ENCODE peak calls at places on chromosomes 16 and 17, in four cellular contexts. One of them, this sample, is unnamed.

GRCh38 chr17:55177159-55177913 is 87.4 kb upstream of the HLF start:
- DNase-seq in GM23338: peak
- DNase-seq in HepG2: peak
- DNase-seq in K562: peak
- DNase-seq in this sample: no peak

GRCh38 chr17:11954961-11955360 is 42.3 kb downstream of the ZNF18 start:
- DNase-seq in GM23338: no peak
- DNase-seq in K562: no peak
- DNase-seq in HepG2: no peak
- DNase-seq in this sample: no peak

GRCh38 chr16:53370827-53371226 is 63.4 kb upstream of the RBL2 start:
- DNase-seq in HepG2: no peak
- DNase-seq in K562: no peak
- DNase-seq in GM23338: no peak
- DNase-seq in this sample: no peak

GRCh38 chr17:31509095-31509804 is 117.8 kb downstream of the RAB11FIP4 start:
- DNase-seq in K562: peak
- DNase-seq in HepG2: no peak
- DNase-seq in GM23338: no peak
- DNase-seq in this sample: no peak

GRCh38 chr17:71409712-71410111 is 711.1 kb upstream of the SOX9 start:
- DNase-seq in K562: no peak
- DNase-seq in HepG2: no peak
- DNase-seq in GM23338: no peak
- DNase-seq in this sample: no peak

GRCh38 chr17:59762022-59762825 is 54.8 kb downstream of the VMP1 start:
- DNase-seq in GM23338: no peak
- DNase-seq in HepG2: no peak
- DNase-seq in K562: no peak
- DNase-seq in this sample: no peak

GRCh38 chr17:4678448-4679026 is 25.4 kb downstream of the PELP1 start:
- DNase-seq in HepG2: peak
- DNase-seq in GM23338: no peak
- DNase-seq in K562: peak
- DNase-seq in this sample: no peak

GRCh38 chr16:1491327-1491726 is 1.8 kb upstream of the TELO2 start:
- DNase-seq in GM23338: peak
- DNase-seq in HepG2: peak
- DNase-seq in K562: no peak
- DNase-seq in this sample: no peak

GRCh38 chr17:2233441-2233947 is 70.1 kb downstream of the SMG6 start:
- DNase-seq in GM23338: no peak
- DNase-seq in K562: no peak
- DNase-seq in HepG2: no peak
- DNase-seq in this sample: no peak

GRCh38 chr16:81447383-81448101 is 2.9 kb downstream of the CMIP start:
- DNase-seq in K562: no peak
- DNase-seq in GM23338: peak
- DNase-seq in HepG2: peak
- DNase-seq in this sample: no peak

GRCh38 chr17:35597604-35598003 is 10.5 kb downstream of the AP2B1 start:
- DNase-seq in GM23338: no peak
- DNase-seq in HepG2: no peak
- DNase-seq in K562: no peak
- DNase-seq in this sample: no peak

GRCh38 chr17:55344514-55344997 is 77.1 kb downstream of the MMD start:
- DNase-seq in K562: peak
- DNase-seq in GM23338: no peak
- DNase-seq in HepG2: no peak
- DNase-seq in this sample: no peak

GRCh38 chr17:74431568-74432483 is at the start of gene GPRC5C:
- DNase-seq in GM23338: peak
- DNase-seq in HepG2: peak
- DNase-seq in K562: peak
- DNase-seq in this sample: no peak

GRCh38 chr17:21119247-21119944 is 7.4 kb upstream of the DHRS7B start:
- DNase-seq in HepG2: peak
- DNase-seq in GM23338: peak
- DNase-seq in K562: peak
- DNase-seq in this sample: no peak

DNA sequence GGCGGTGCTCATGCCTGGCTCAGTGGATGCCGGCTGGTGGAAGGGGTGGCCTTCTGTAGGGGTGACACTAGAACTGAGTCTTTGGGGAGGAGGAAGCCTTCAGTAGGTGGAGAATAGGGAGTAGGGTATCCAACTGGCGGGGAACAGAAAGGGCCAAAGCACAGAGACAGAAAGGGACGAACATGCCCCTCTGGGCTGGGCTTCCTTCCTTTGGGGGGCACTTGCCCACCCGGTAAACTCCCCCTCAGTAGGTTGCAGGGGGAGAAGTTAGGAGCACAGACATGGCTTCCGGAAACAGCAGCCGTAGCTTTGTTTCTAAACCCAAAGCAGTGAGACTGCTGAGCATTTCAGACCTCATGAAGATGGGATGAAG is 795 bp downstream of the ENGASE start:
- DNase-seq in GM23338: peak
- DNase-seq in HepG2: no peak
- DNase-seq in K562: no peak
- DNase-seq in this sample: no peak
- H2AFZ ChIP-seq in GM23338: peak
- H2AFZ ChIP-seq in HepG2: no peak
- H2AFZ ChIP-seq in K562: peak
- H2AFZ ChIP-seq in this sample: peak

GRCh38 chr17:47291242-47291873 is 32.4 kb upstream of the EFCAB13 start:
- DNase-seq in GM23338: no peak
- DNase-seq in K562: peak
- DNase-seq in HepG2: peak
- DNase-seq in this sample: no peak

GRCh38 chr17:47292206-47292605 is 31.5 kb upstream of the EFCAB13 start:
- DNase-seq in K562: no peak
- DNase-seq in HepG2: no peak
- DNase-seq in GM23338: no peak
- DNase-seq in this sample: no peak

GRCh38 chr17:47288531-47289116 is 35.0 kb downstream of the ITGB3 start:
- DNase-seq in GM23338: no peak
- DNase-seq in HepG2: no peak
- DNase-seq in K562: peak
- DNase-seq in this sample: no peak

GRCh38 chr17:47289302-47289701 is 34.5 kb upstream of the EFCAB13 start:
- DNase-seq in GM23338: no peak
- DNase-seq in HepG2: no peak
- DNase-seq in K562: no peak
- DNase-seq in this sample: no peak

DNA sequence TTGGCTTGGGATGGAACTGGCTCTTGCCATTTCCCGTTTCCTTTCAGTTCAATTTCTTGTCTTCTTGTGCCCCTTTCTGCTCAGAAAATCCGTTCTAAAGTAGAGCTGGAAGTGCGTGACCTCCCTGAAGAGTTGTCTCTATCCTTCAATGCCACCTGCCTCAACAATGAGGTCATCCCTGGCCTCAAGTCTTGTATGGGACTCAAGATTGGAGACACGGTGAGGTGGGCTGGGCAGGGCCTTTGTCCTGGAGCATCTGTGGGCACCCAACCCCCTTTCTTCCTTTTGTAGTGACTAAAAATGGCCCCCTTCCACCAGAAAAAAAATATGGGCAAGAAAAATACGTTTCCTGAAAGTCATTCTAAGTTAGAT is 32.9 kb upstream of the EFCAB13 start:
- DNase-seq in K562: peak
- DNase-seq in HepG2: no peak
- DNase-seq in GM23338: no peak
- DNase-seq in this sample: no peak
- TF ChIP-seq JUNB in K562: no peak
- TF ChIP-seq JUNB in HepG2: no peak
- TF ChIP-seq JUNB in GM23338: no peak
- TF ChIP-seq JUNB in this sample: no peak

DNA sequence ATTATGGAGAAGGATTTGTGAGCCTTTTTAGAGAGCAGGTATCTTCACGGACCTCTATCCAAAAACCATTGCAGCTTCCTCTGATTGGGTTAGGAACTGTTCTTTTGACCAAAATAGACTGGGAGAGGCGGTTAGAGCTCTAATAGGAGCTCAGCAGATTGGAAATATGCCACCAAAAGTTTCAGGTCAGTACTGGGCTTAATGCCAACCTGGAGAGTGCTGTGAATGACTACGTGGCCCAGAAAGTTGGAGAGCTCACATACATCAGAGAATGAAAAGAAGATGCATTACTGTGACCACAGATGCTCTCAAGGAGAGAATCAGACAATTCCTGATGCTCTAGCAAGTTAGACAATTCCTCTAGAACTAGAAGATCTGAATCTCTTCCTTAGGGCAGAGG is 86.5 kb downstream of the ABCA8 start:
- DNase-seq in K562: no peak
- DNase-seq in GM23338: no peak
- DNase-seq in HepG2: no peak
- DNase-seq in this sample: no peak
- H2AFZ ChIP-seq in K562: no peak
- H2AFZ ChIP-seq in GM23338: no peak
- H2AFZ ChIP-seq in HepG2: peak
- H2AFZ ChIP-seq in this sample: no peak

GRCh38 chr16:28297308-28297707 is 5.0 kb downstream of the SBK1 start:
- DNase-seq in GM23338: no peak
- DNase-seq in HepG2: no peak
- DNase-seq in K562: no peak
- DNase-seq in this sample: no peak
- TF ChIP-seq JUNB in GM23338: no peak
- TF ChIP-seq JUNB in HepG2: no peak
- TF ChIP-seq JUNB in K562: no peak
- TF ChIP-seq JUNB in this sample: no peak

GRCh38 chr17:7834554-7834890 is 505 bp downstream of the KDM6B start:
- DNase-seq in GM23338: peak
- DNase-seq in HepG2: peak
- DNase-seq in K562: peak
- DNase-seq in this sample: no peak
- H2AFZ ChIP-seq in GM23338: no peak
- H2AFZ ChIP-seq in HepG2: no peak
- H2AFZ ChIP-seq in K562: peak
- H2AFZ ChIP-seq in this sample: peak

DNA sequence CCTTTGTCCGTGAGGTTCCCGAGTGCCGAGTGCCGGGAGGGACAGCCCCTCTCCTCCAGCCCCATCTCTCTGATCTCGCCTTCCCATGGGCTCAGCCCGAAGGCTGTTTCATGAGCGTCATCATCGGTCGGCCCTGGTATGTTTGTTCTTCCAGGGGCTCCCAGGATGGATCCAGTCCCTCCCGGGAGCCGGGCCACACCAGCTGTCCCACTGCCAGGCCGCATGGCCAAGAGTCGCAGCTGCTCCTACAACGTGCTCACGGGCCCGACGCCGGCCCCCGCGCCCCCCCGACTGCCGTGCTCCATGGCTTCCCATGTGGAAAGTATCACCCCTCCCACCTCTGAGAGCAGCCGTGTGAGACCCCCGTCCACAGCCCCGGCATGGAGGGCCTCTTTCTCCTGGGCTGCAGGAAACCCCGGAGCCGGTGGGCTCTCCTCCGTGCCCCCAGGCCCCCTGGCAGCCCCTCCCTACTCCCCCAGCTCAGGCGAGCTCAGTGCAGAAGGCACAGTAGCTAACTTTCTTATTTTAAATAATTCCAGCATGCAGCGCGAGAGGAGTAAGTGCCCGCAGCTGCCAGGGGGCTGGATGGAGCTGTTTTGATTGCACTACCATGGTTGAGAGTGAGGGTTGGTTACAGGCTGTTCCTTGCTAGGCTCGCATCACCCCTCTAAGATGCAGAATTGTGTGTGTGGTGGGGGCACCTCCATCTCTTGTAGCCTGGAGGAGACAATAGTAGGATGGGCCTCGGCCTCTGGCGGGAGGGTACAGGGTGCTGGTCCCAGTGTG is 26.6 kb upstream of the GSE1 start:
- DNase-seq in HepG2: no peak
- DNase-seq in K562: no peak
- DNase-seq in GM23338: no peak
- DNase-seq in this sample: no peak
- TF ChIP-seq JUNB in HepG2: no peak
- TF ChIP-seq JUNB in K562: no peak
- TF ChIP-seq JUNB in GM23338: no peak
- TF ChIP-seq JUNB in this sample: no peak

DNA sequence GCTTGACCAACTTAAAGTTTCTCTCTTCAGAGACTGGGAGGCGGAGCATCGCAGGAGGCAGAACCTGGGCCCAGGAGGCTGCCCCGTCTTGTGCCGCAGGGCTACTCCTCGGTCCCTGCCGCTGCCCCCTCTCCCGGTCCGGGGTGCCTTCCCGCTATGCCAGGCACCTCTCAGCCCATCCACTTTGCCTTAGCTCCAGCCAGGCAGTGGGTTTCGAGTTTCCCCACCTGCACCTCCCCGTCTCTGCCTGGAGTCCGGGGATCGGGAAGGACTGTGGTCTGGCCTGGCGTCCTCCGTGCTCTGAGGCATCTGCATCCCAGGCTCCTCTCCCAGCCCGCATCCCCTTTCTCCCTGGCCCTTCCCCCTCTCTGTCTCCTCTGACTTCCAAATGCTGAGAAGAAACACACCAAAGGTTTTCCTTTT is 26.7 kb upstream of the PIK3R6 start:
- DNase-seq in K562: no peak
- DNase-seq in HepG2: no peak
- DNase-seq in GM23338: peak
- DNase-seq in this sample: no peak
- H2AFZ ChIP-seq in K562: no peak
- H2AFZ ChIP-seq in HepG2: no peak
- H2AFZ ChIP-seq in GM23338: peak
- H2AFZ ChIP-seq in this sample: no peak

GRCh38 chr16:56632160-56632847 is at the start of gene MT1M:
- DNase-seq in GM23338: peak
- DNase-seq in K562: no peak
- DNase-seq in HepG2: no peak
- DNase-seq in this sample: no peak
- TF ChIP-seq JUNB in GM23338: no peak
- TF ChIP-seq JUNB in K562: no peak
- TF ChIP-seq JUNB in HepG2: no peak
- TF ChIP-seq JUNB in this sample: no peak

GRCh38 chr16:48930951-48931553 is 321.1 kb upstream of the N4BP1 start:
- DNase-seq in K562: no peak
- DNase-seq in GM23338: no peak
- DNase-seq in HepG2: no peak
- DNase-seq in this sample: no peak
- H2AFZ ChIP-seq in K562: no peak
- H2AFZ ChIP-seq in GM23338: no peak
- H2AFZ ChIP-seq in HepG2: no peak
- H2AFZ ChIP-seq in this sample: no peak

DNA sequence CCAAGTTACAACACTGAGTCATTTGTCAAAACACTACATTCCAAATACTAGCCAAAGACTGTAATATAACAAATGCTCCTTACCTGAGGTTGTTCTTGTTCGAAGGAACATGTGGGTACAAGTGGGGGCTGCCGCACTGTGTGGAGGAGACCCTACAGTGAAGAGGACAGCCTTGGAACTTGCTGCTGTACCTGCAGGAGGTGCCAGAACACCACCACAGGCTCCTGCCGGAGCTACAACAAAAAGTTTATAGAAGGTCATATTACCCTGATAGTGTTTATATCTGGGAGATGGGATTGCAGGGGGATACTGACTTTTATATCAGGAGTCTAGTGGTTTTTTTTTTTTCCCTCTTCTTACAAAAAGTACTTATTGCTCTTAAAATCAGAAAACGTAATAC is 37.8 kb upstream of the ALDH3A1 start:
- DNase-seq in HepG2: no peak
- DNase-seq in GM23338: peak
- DNase-seq in K562: peak
- DNase-seq in this sample: no peak
- TF ChIP-seq JUNB in HepG2: no peak
- TF ChIP-seq JUNB in GM23338: no peak
- TF ChIP-seq JUNB in K562: no peak
- TF ChIP-seq JUNB in this sample: no peak

This sample was measured in GM12878.